ENCODE peak calls at places on chromosomes 12 and 14, in five cellular contexts. D is lung, Q is WTC11, C is suprapubic skin, V is heart right ventricle. E is an unnamed sample.

GRCh38 chr12:54759751-54760150 is 94.6 kb upstream of the MUCL1 start:
- DNase-seq in V (no peak), D (no peak), C (no peak), Q (peak), E (no peak)

GRCh38 chr14:90301580-90302181 is 30.1 kb downstream of the NRDE2 start:
- DNase-seq in V (no peak), C (no peak), Q (no peak), D (no peak), E (no peak)

GRCh38 chr14:28382460-28383220 is 383.9 kb upstream of the FOXG1 start:
- DNase-seq in Q (no peak), V (no peak), D (no peak), C (no peak), E (no peak)

GRCh38 chr12:117732761-117733160 is 236.0 kb downstream of the KSR2 start:
- DNase-seq in D (no peak), V (no peak), Q (no peak), C (no peak), E (no peak)

GRCh38 chr14:100376751-100377171 is 53.6 kb downstream of the SLC25A47 start:
- DNase-seq in C (no peak), V (no peak), Q (no peak), D (no peak), E (no peak)

GRCh38 chr14:41570415-41571155 is 36.1 kb upstream of the LRFN5 start:
- DNase-seq in D (no peak), C (no peak), Q (no peak), V (no peak), E (no peak)

GRCh38 chr12:71710276-71711125 is 24.6 kb downstream of the TMEM19 start:
- DNase-seq in D (no peak), Q (no peak), V (no peak), C (no peak), E (no peak)

GRCh38 chr12:79934309-79935020 is 432 bp downstream of the PPP1R12A start:
- DNase-seq in C (peak), Q (peak), D (peak), V (peak), E (no peak)

GRCh38 chr12:6960291-6961277 is 9.4 kb downstream of the PTPN6 start:
- DNase-seq in Q (no peak), V (no peak), D (no peak), C (no peak), E (no peak)

GRCh38 chr12:18546399-18546798 is 191.4 kb downstream of the PLCZ1 start:
- DNase-seq in C (no peak), V (no peak), Q (no peak), D (no peak), E (no peak)

GRCh38 chr12:114393569-114393968 is 12.4 kb downstream of the TBX5 start:
- DNase-seq in C (no peak), V (no peak), Q (no peak), D (no peak), E (no peak)

GRCh38 chr12:42332301-42332894 is 6.4 kb downstream of the PPHLN1 start:
- DNase-seq in V (peak), C (no peak), Q (no peak), D (no peak), E (no peak)

GRCh38 chr12:57630891-57631433 is 2.0 kb downstream of the B4GALNT1 start:
- DNase-seq in C (peak), D (no peak), V (no peak), Q (no peak), E (peak)

GRCh38 chr12:86179855-86180254 is 76.3 kb downstream of the MGAT4C start:
- DNase-seq in Q (no peak), D (no peak), C (peak), V (no peak), E (no peak)

GRCh38 chr12:69570545-69571399 is 14.5 kb upstream of the CCT2 start:
- DNase-seq in V (peak), C (no peak), Q (peak), D (peak), E (no peak)

GRCh38 chr12:126424696-126425095 is 1359.5 kb downstream of the AACS start:
- DNase-seq in V (no peak), D (no peak), Q (no peak), C (no peak), E (no peak)

GRCh38 chr14:22281322-22281977 is 307.6 kb downstream of the DAD1 start:
- DNase-seq in V (no peak), Q (no peak), D (no peak), C (no peak), E (no peak)

GRCh38 chr12:124847113-124847512 is 16.6 kb downstream of the SCARB1 start:
- DNase-seq in V (no peak), Q (no peak), D (no peak), C (no peak), E (no peak)

GRCh38 chr14:105494606-105494929 is 3.5 kb downstream of the TEDC1 start:
- DNase-seq in D (no peak), V (no peak), C (no peak), Q (no peak), E (no peak)

GRCh38 chr14:97709552-97709951 is 912.4 kb downstream of the VRK1 start:
- DNase-seq in D (no peak), Q (no peak), C (no peak), V (no peak), E (no peak)

GRCh38 chr12:550473-551260 is 90.9 kb downstream of the B4GALNT3 start:
- DNase-seq in C (no peak), V (no peak), D (no peak), Q (no peak), E (no peak)

GRCh38 chr14:38053684-38054083 is 154.0 kb upstream of the SSTR1 start:
- DNase-seq in Q (no peak), C (no peak), V (no peak), D (no peak), E (no peak)

GRCh38 chr12:107014050-107014449 is 27.1 kb upstream of the MTERF2 start:
- DNase-seq in D (no peak), C (no peak), V (no peak), Q (no peak), E (no peak)

GRCh38 chr12:16939871-16940306 is 333.9 kb upstream of the LMO3 start:
- DNase-seq in D (peak), V (no peak), C (no peak), Q (peak), E (no peak)

GRCh38 chr14:20848955-20849570 is 42.1 kb upstream of the RNASE3 start:
- DNase-seq in D (no peak), Q (no peak), V (no peak), C (no peak), E (no peak)

GRCh38 chr12:40171501-40171900 is 53.3 kb upstream of the LRRK2 start:
- DNase-seq in V (no peak), Q (no peak), C (no peak), D (no peak), E (no peak)